ENCODE peak calls at places on chromosomes 13 and 19, in eight cellular contexts. D is retina; V is T-helper 2 cell; Z is osteocyte; R is stimulated activated CD8-positive, alpha-beta memory T cell treated with anti-CD3 and anti-CD28 coated beads, Interleukin-4, amount 100 ng/mL, for 1 hour; S is stimulated activated CD4-positive, alpha-beta T cell treated with anti-CD3 and anti-CD28 coated beads, Interleukin-4, amount 100 ng/mL, for 1 hour; H is activated CD8-positive, alpha-beta memory T cell treated with anti-CD3 and anti-CD28 coated beads for 4 hours; X is B cell. C is an unnamed sample.
A peak's percentile ranks its signal among the peaks of the same experiment; 100 is the strongest.

GRCh38 chr13:33367931-33368330 is 82.4 kb upstream of the STARD13 start:
- DNase-seq in R (no peak), Z (no peak), X (no peak), D (no peak), V (no peak), S (no peak), H (no peak), C (no peak)

GRCh38 chr13:64505511-64505910 is 2724.6 kb downstream of the PCDH9 start:
- DNase-seq in S (no peak), X (no peak), Z (no peak), R (no peak), D (no peak), V (no peak), H (no peak), C (no peak)

GRCh38 chr13:67438465-67438864 is 208.3 kb upstream of the PCDH9 start:
- DNase-seq in D (no peak), S (no peak), Z (no peak), H (no peak), V (no peak), R (no peak), X (no peak), C (no peak)

GRCh38 chr19:4197625-4198466 is 15.4 kb downstream of the ANKRD24 start:
- DNase-seq in R (no peak), S (no peak), X (peak; percentile 61), Z (no peak), D (peak; percentile 39), V (no peak), H (no peak), C (no peak)

GRCh38 chr19:4542896-4543351 is 3.1 kb upstream of the LRG1 start:
- DNase-seq in S (no peak), V (no peak), Z (no peak), H (no peak), R (no peak), X (no peak), D (no peak), C (no peak)

GRCh38 chr13:48748681-48749080 is 95.0 kb downstream of the CYSLTR2 start:
- DNase-seq in H (no peak), V (no peak), R (no peak), D (no peak), Z (no peak), X (no peak), S (no peak), C (no peak)

GRCh38 chr19:42066075-42066754 is 3.8 kb downstream of the GRIK5 start:
- DNase-seq in R (no peak), X (no peak), H (no peak), S (no peak), D (peak; percentile 65), Z (no peak), V (no peak), C (no peak)

GRCh38 chr13:75173457-75174356 is 308.3 kb downstream of the TBC1D4 start:
- DNase-seq in X (no peak), Z (no peak), S (no peak), H (no peak), D (no peak), R (no peak), V (no peak), C (no peak)

GRCh38 chr19:48986211-48986610 is 6.9 kb downstream of the GYS1 start:
- DNase-seq in Z (no peak), H (no peak), S (no peak), R (no peak), X (no peak), V (no peak), D (no peak), C (no peak)

GRCh38 chr13:79869326-79869725 is 388.4 kb downstream of the NDFIP2 start:
- DNase-seq in V (no peak), D (no peak), Z (no peak), H (no peak), X (no peak), S (no peak), R (no peak), C (no peak)

C was measured in esophagus squamous epithelium.